ENCODE peak calls at places on chromosomes 12 and 14, in seven cellular contexts. One of them, this sample, is unnamed.

GRCh38 chr12:94798107-94798506 is 147.8 kb upstream of the TMCC3 start:
- DNase-seq in CD8-positive, alpha-beta T cell: no peak
- DNase-seq in ovary: no peak
- DNase-seq in MM.1S: no peak
- DNase-seq in mesothelial cell of epicardium: no peak
- DNase-seq in RWPE1: no peak
- DNase-seq in IMR-90: no peak
- DNase-seq in this sample: no peak

GRCh38 chr12:131828671-131829350 is 618 bp downstream of the MMP17 start:
- DNase-seq in CD8-positive, alpha-beta T cell: no peak
- DNase-seq in ovary: peak
- DNase-seq in MM.1S: no peak
- DNase-seq in mesothelial cell of epicardium: no peak
- DNase-seq in RWPE1: no peak
- DNase-seq in IMR-90: no peak
- DNase-seq in this sample: no peak

GRCh38 chr14:104309657-104310369 is 171.4 kb downstream of the KIF26A start:
- DNase-seq in CD8-positive, alpha-beta T cell: no peak
- DNase-seq in ovary: peak
- DNase-seq in MM.1S: no peak
- DNase-seq in mesothelial cell of epicardium: no peak
- DNase-seq in RWPE1: no peak
- DNase-seq in IMR-90: no peak
- DNase-seq in this sample: no peak

GRCh38 chr12:94305293-94305957 is 154.2 kb downstream of the CEP83 start:
- DNase-seq in CD8-positive, alpha-beta T cell: no peak
- DNase-seq in ovary: no peak
- DNase-seq in MM.1S: no peak
- DNase-seq in mesothelial cell of epicardium: no peak
- DNase-seq in RWPE1: no peak
- DNase-seq in IMR-90: peak
- DNase-seq in this sample: no peak

GRCh38 chr14:71358209-71358931 is 451.1 kb downstream of the PCNX1 start:
- DNase-seq in CD8-positive, alpha-beta T cell: no peak
- DNase-seq in ovary: no peak
- DNase-seq in MM.1S: no peak
- DNase-seq in mesothelial cell of epicardium: no peak
- DNase-seq in RWPE1: no peak
- DNase-seq in IMR-90: peak
- DNase-seq in this sample: peak

GRCh38 chr12:90399317-90399716 is 555.7 kb downstream of the CCER1 start:
- DNase-seq in CD8-positive, alpha-beta T cell: no peak
- DNase-seq in ovary: no peak
- DNase-seq in MM.1S: no peak
- DNase-seq in mesothelial cell of epicardium: no peak
- DNase-seq in RWPE1: no peak
- DNase-seq in IMR-90: no peak
- DNase-seq in this sample: no peak

GRCh38 chr12:18583655-18584054 is 154.2 kb downstream of the PLCZ1 start:
- DNase-seq in CD8-positive, alpha-beta T cell: no peak
- DNase-seq in ovary: no peak
- DNase-seq in MM.1S: no peak
- DNase-seq in mesothelial cell of epicardium: no peak
- DNase-seq in RWPE1: no peak
- DNase-seq in IMR-90: no peak
- DNase-seq in this sample: no peak

GRCh38 chr14:61368061-61368710 is 46.8 kb downstream of the PRKCH start:
- DNase-seq in CD8-positive, alpha-beta T cell: no peak
- DNase-seq in ovary: no peak
- DNase-seq in MM.1S: no peak
- DNase-seq in mesothelial cell of epicardium: no peak
- DNase-seq in RWPE1: no peak
- DNase-seq in IMR-90: no peak
- DNase-seq in this sample: no peak

GRCh38 chr12:6603095-6603567 is 4.0 kb downstream of the CHD4 start:
- DNase-seq in CD8-positive, alpha-beta T cell: no peak
- DNase-seq in ovary: no peak
- DNase-seq in MM.1S: peak
- DNase-seq in mesothelial cell of epicardium: no peak
- DNase-seq in RWPE1: no peak
- DNase-seq in IMR-90: peak
- DNase-seq in this sample: no peak

GRCh38 chr12:56725723-56726102 is 614 bp upstream of the NACA start:
- DNase-seq in CD8-positive, alpha-beta T cell: no peak
- DNase-seq in ovary: no peak
- DNase-seq in MM.1S: no peak
- DNase-seq in mesothelial cell of epicardium: no peak
- DNase-seq in RWPE1: no peak
- DNase-seq in IMR-90: no peak
- DNase-seq in this sample: no peak

GRCh38 chr12:26118356-26118755 is 6.5 kb downstream of the BHLHE41 start:
- DNase-seq in CD8-positive, alpha-beta T cell: no peak
- DNase-seq in ovary: no peak
- DNase-seq in MM.1S: peak
- DNase-seq in mesothelial cell of epicardium: no peak
- DNase-seq in RWPE1: no peak
- DNase-seq in IMR-90: no peak
- DNase-seq in this sample: no peak

GRCh38 chr12:100942984-100943749 is 148.6 kb downstream of the ANO4 start:
- DNase-seq in CD8-positive, alpha-beta T cell: no peak
- DNase-seq in ovary: no peak
- DNase-seq in MM.1S: no peak
- DNase-seq in mesothelial cell of epicardium: no peak
- DNase-seq in RWPE1: no peak
- DNase-seq in IMR-90: peak
- DNase-seq in this sample: no peak

GRCh38 chr12:13135336-13136178 is 32.1 kb upstream of the GSG1 start:
- DNase-seq in CD8-positive, alpha-beta T cell: no peak
- DNase-seq in ovary: peak
- DNase-seq in MM.1S: no peak
- DNase-seq in mesothelial cell of epicardium: peak
- DNase-seq in RWPE1: peak
- DNase-seq in IMR-90: peak
- DNase-seq in this sample: no peak

GRCh38 chr14:93346926-93347721 is at the start of gene COX8C:
- DNase-seq in CD8-positive, alpha-beta T cell: no peak
- DNase-seq in ovary: no peak
- DNase-seq in MM.1S: no peak
- DNase-seq in mesothelial cell of epicardium: no peak
- DNase-seq in RWPE1: no peak
- DNase-seq in IMR-90: no peak
- DNase-seq in this sample: no peak

GRCh38 chr12:88810806-88811205 is 230.5 kb upstream of the KITLG start:
- DNase-seq in CD8-positive, alpha-beta T cell: no peak
- DNase-seq in ovary: no peak
- DNase-seq in MM.1S: no peak
- DNase-seq in mesothelial cell of epicardium: no peak
- DNase-seq in RWPE1: no peak
- DNase-seq in IMR-90: peak
- DNase-seq in this sample: no peak

GRCh38 chr12:104520242-104520900 is 63.6 kb downstream of the CHST11 start:
- DNase-seq in CD8-positive, alpha-beta T cell: no peak
- DNase-seq in ovary: no peak
- DNase-seq in MM.1S: no peak
- DNase-seq in mesothelial cell of epicardium: no peak
- DNase-seq in RWPE1: no peak
- DNase-seq in IMR-90: no peak
- DNase-seq in this sample: no peak

GRCh38 chr12:51972849-51973273 is 21.4 kb downstream of the ACVR1B start:
- DNase-seq in CD8-positive, alpha-beta T cell: peak
- DNase-seq in ovary: no peak
- DNase-seq in MM.1S: no peak
- DNase-seq in mesothelial cell of epicardium: no peak
- DNase-seq in RWPE1: peak
- DNase-seq in IMR-90: peak
- DNase-seq in this sample: no peak

GRCh38 chr14:77014734-77015133 is 13.8 kb downstream of the IRF2BPL start:
- DNase-seq in CD8-positive, alpha-beta T cell: no peak
- DNase-seq in ovary: no peak
- DNase-seq in MM.1S: no peak
- DNase-seq in mesothelial cell of epicardium: no peak
- DNase-seq in RWPE1: no peak
- DNase-seq in IMR-90: no peak
- DNase-seq in this sample: no peak

GRCh38 chr12:132474237-132474741 is 15.7 kb upstream of the FBRSL1 start:
- DNase-seq in CD8-positive, alpha-beta T cell: no peak
- DNase-seq in ovary: no peak
- DNase-seq in MM.1S: no peak
- DNase-seq in mesothelial cell of epicardium: no peak
- DNase-seq in RWPE1: no peak
- DNase-seq in IMR-90: no peak
- DNase-seq in this sample: no peak

GRCh38 chr14:68811161-68811560 is 18.3 kb upstream of the ZFP36L1 start:
- DNase-seq in CD8-positive, alpha-beta T cell: no peak
- DNase-seq in ovary: no peak
- DNase-seq in MM.1S: no peak
- DNase-seq in mesothelial cell of epicardium: peak
- DNase-seq in RWPE1: no peak
- DNase-seq in IMR-90: no peak
- DNase-seq in this sample: no peak

GRCh38 chr14:68808696-68809095 is 15.8 kb upstream of the ZFP36L1 start:
- DNase-seq in CD8-positive, alpha-beta T cell: no peak
- DNase-seq in ovary: no peak
- DNase-seq in MM.1S: no peak
- DNase-seq in mesothelial cell of epicardium: peak
- DNase-seq in RWPE1: no peak
- DNase-seq in IMR-90: no peak
- DNase-seq in this sample: no peak

GRCh38 chr14:68810173-68811153 is 17.6 kb upstream of the ZFP36L1 start:
- DNase-seq in CD8-positive, alpha-beta T cell: no peak
- DNase-seq in ovary: no peak
- DNase-seq in MM.1S: no peak
- DNase-seq in mesothelial cell of epicardium: peak
- DNase-seq in RWPE1: no peak
- DNase-seq in IMR-90: no peak
- DNase-seq in this sample: no peak

GRCh38 chr14:68807987-68808386 is 15.1 kb upstream of the ZFP36L1 start:
- DNase-seq in CD8-positive, alpha-beta T cell: no peak
- DNase-seq in ovary: peak
- DNase-seq in MM.1S: no peak
- DNase-seq in mesothelial cell of epicardium: peak
- DNase-seq in RWPE1: no peak
- DNase-seq in IMR-90: no peak
- DNase-seq in this sample: peak

DNA sequence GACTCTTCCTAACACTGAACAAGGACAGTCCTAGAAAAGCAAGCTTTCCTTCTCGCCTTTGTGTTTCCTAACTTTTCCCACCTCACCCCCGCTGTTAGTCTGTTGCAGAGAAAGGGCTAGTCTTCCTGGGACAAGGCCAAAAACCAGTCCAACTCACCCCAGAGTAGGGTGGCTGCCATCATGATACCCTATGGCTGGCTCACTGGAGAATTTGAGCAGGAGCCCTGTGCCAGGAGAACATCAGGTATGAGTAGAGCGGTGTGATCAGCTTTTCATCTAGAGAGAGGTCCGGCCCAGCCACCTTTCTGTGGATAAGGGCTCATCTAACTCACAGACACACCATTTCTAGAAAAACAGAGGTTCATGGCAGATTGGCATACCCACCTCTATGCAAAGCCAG is 16.7 kb upstream of the ZFP36L1 start:
- DNase-seq in CD8-positive, alpha-beta T cell: no peak
- DNase-seq in ovary: no peak
- DNase-seq in MM.1S: no peak
- DNase-seq in mesothelial cell of epicardium: peak
- DNase-seq in RWPE1: no peak
- DNase-seq in IMR-90: no peak
- DNase-seq in this sample: no peak
- TF ChIP-seq CTCF in CD8-positive, alpha-beta T cell: no peak
- TF ChIP-seq CTCF in ovary: no peak
- TF ChIP-seq CTCF in MM.1S: no peak
- TF ChIP-seq CTCF in mesothelial cell of epicardium: no peak
- TF ChIP-seq CTCF in RWPE1: no peak
- TF ChIP-seq CTCF in IMR-90: no peak
- TF ChIP-seq CTCF in this sample: no peak

GRCh38 chr12:30965613-30965985 is 39.1 kb downstream of the TSPAN11 start:
- DNase-seq in CD8-positive, alpha-beta T cell: no peak
- DNase-seq in ovary: no peak
- DNase-seq in MM.1S: no peak
- DNase-seq in mesothelial cell of epicardium: no peak
- DNase-seq in RWPE1: no peak
- DNase-seq in IMR-90: no peak
- DNase-seq in this sample: no peak
- TF ChIP-seq CTCF in CD8-positive, alpha-beta T cell: no peak
- TF ChIP-seq CTCF in ovary: no peak
- TF ChIP-seq CTCF in MM.1S: peak
- TF ChIP-seq CTCF in mesothelial cell of epicardium: no peak
- TF ChIP-seq CTCF in RWPE1: no peak
- TF ChIP-seq CTCF in IMR-90: peak
- TF ChIP-seq CTCF in this sample: no peak

DNA sequence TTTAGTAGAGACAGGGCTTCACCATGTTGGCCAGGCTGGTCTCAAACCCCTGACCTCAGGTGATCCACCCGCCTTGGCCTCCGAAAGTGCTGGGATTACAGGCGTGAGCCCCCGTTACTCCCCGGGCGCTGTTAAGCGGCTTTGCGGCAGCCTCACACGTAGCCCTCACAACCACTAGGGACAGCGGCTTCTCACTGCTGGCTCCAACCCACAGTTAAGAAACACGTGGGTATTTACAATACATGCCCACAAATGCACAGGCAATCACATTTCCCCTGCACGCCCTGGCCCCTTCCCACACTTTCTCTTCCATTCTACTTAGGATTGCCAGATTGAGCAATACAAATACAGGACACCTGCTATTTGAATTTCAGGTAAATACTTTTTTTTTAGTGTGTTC is 37.0 kb upstream of the EIF5 start:
- DNase-seq in CD8-positive, alpha-beta T cell: no peak
- DNase-seq in ovary: no peak
- DNase-seq in MM.1S: no peak
- DNase-seq in mesothelial cell of epicardium: no peak
- DNase-seq in RWPE1: no peak
- DNase-seq in IMR-90: no peak
- DNase-seq in this sample: no peak
- TF ChIP-seq CTCF in CD8-positive, alpha-beta T cell: no peak
- TF ChIP-seq CTCF in ovary: no peak
- TF ChIP-seq CTCF in MM.1S: no peak
- TF ChIP-seq CTCF in mesothelial cell of epicardium: no peak
- TF ChIP-seq CTCF in RWPE1: no peak
- TF ChIP-seq CTCF in IMR-90: no peak
- TF ChIP-seq CTCF in this sample: no peak

GRCh38 chr12:113462117-113462774 is 9.4 kb downstream of the LHX5 start:
- DNase-seq in CD8-positive, alpha-beta T cell: peak
- DNase-seq in ovary: peak
- DNase-seq in MM.1S: peak
- DNase-seq in mesothelial cell of epicardium: peak
- DNase-seq in RWPE1: peak
- DNase-seq in IMR-90: peak
- DNase-seq in this sample: peak

GRCh38 chr12:113459981-113460380 is 11.7 kb downstream of the LHX5 start:
- DNase-seq in CD8-positive, alpha-beta T cell: no peak
- DNase-seq in ovary: no peak
- DNase-seq in MM.1S: no peak
- DNase-seq in mesothelial cell of epicardium: no peak
- DNase-seq in RWPE1: no peak
- DNase-seq in IMR-90: no peak
- DNase-seq in this sample: no peak

GRCh38 chr12:113462880-113463745 is 8.6 kb downstream of the LHX5 start:
- DNase-seq in CD8-positive, alpha-beta T cell: no peak
- DNase-seq in ovary: no peak
- DNase-seq in MM.1S: no peak
- DNase-seq in mesothelial cell of epicardium: no peak
- DNase-seq in RWPE1: no peak
- DNase-seq in IMR-90: no peak
- DNase-seq in this sample: no peak

GRCh38 chr12:113463746-113464743 is 7.6 kb downstream of the LHX5 start:
- DNase-seq in CD8-positive, alpha-beta T cell: no peak
- DNase-seq in ovary: no peak
- DNase-seq in MM.1S: no peak
- DNase-seq in mesothelial cell of epicardium: no peak
- DNase-seq in RWPE1: no peak
- DNase-seq in IMR-90: no peak
- DNase-seq in this sample: peak

GRCh38 chr12:113461666-113462065 is 10.0 kb downstream of the LHX5 start:
- DNase-seq in CD8-positive, alpha-beta T cell: no peak
- DNase-seq in ovary: no peak
- DNase-seq in MM.1S: no peak
- DNase-seq in mesothelial cell of epicardium: no peak
- DNase-seq in RWPE1: peak
- DNase-seq in IMR-90: no peak
- DNase-seq in this sample: peak
- TF ChIP-seq CTCF in CD8-positive, alpha-beta T cell: no peak
- TF ChIP-seq CTCF in ovary: no peak
- TF ChIP-seq CTCF in MM.1S: peak
- TF ChIP-seq CTCF in mesothelial cell of epicardium: no peak
- TF ChIP-seq CTCF in RWPE1: no peak
- TF ChIP-seq CTCF in IMR-90: peak
- TF ChIP-seq CTCF in this sample: peak